ENCODE peak calls at places on chromosomes 2 and 18, in eight cellular contexts. R is natural killer cell treated with Interleukin-12 subunit alpha and Interleukin-12 subunit beta and Interleukin-15 and Interleukin-18, amount 100 ng/mL, for 72 hours; T is GM10248; U is Kasumi-1; I is effector memory CD8-positive, alpha-beta T cell; X is nephron progenitor cell; G is brain microvascular endothelial cell; E is memory B cell. N is an unnamed sample.

GRCh38 chr2:184596819-184597411 is 1.4 kb upstream of the ZNF804A start:
- DNase-seq in R (no peak), T (no peak), U (peak), I (no peak), X (no peak), G (peak), E (no peak), N (no peak)

GRCh38 chr2:140600116-140600515 is 1530.7 kb downstream of the LRP1B start:
- DNase-seq in R (no peak), T (no peak), U (no peak), I (no peak), X (no peak), G (peak), E (no peak), N (no peak)

GRCh38 chr18:55795101-55795669 is 207.2 kb upstream of the TCF4 start:
- DNase-seq in R (no peak), T (no peak), U (no peak), I (no peak), X (no peak), G (no peak), E (no peak), N (no peak)

GRCh38 chr2:223041527-223042109 is 10.4 kb upstream of the KCNE4 start:
- DNase-seq in R (no peak), T (no peak), U (peak), I (no peak), X (peak), G (peak), E (no peak), N (peak)

GRCh38 chr2:239223330-239224248 is 177.2 kb downstream of the HDAC4 start:
- DNase-seq in R (no peak), T (no peak), U (no peak), I (no peak), X (no peak), G (no peak), E (no peak), N (peak)

GRCh38 chr18:50009772-50010171 is 185.2 kb downstream of the MYO5B start:
- DNase-seq in R (no peak), T (peak), U (peak), I (peak), X (peak), G (peak), E (peak), N (no peak)

GRCh38 chr18:26511339-26512071 is 36.8 kb downstream of the KCTD1 start:
- DNase-seq in R (no peak), T (no peak), U (no peak), I (no peak), X (no peak), G (no peak), E (no peak), N (no peak)

GRCh38 chr18:41073372-41073954 is 881.6 kb upstream of the PIK3C3 start:
- DNase-seq in R (no peak), T (no peak), U (no peak), I (no peak), X (no peak), G (peak), E (no peak), N (no peak)

GRCh38 chr2:119744335-119744939 is 15.3 kb upstream of the PTPN4 start:
- DNase-seq in R (no peak), T (no peak), U (no peak), I (no peak), X (no peak), G (no peak), E (no peak), N (no peak)

GRCh38 chr2:168930242-168930641 is 29.2 kb downstream of the G6PC2 start:
- DNase-seq in R (no peak), T (no peak), U (no peak), I (no peak), X (no peak), G (no peak), E (no peak), N (no peak)

GRCh38 chr2:133676392-133677130 is 108.3 kb upstream of the NCKAP5 start:
- DNase-seq in R (no peak), T (no peak), U (no peak), I (no peak), X (no peak), G (peak), E (no peak), N (no peak)

N was measured in psoas muscle.